ENCODE peak calls at places on chromosomes 12 and 14, in nine cellular contexts. One of them, this sample, is unnamed. For H3K9me3, the result is how much of the 10 kb centered on the place peaks cover.

GRCh38 chr12:105679982-105680381 is 349.5 kb downstream of the C12orf75 start:
- DNase-seq in sigmoid colon: no peak
- DNase-seq in stomach: no peak
- DNase-seq in aorta: no peak
- DNase-seq in CD8-positive, alpha-beta memory T cell: no peak
- DNase-seq in HepG2: no peak
- DNase-seq in right lobe of liver: no peak
- DNase-seq in CD8-positive, alpha-beta T cell: no peak
- DNase-seq in ovary: no peak
- DNase-seq in this sample: no peak

GRCh38 chr12:11581179-11581755 is 68.2 kb upstream of the ETV6 start:
- DNase-seq in aorta: no peak
- DNase-seq in ovary: peak
- DNase-seq in HepG2: peak
- DNase-seq in sigmoid colon: peak
- DNase-seq in right lobe of liver: peak
- DNase-seq in stomach: peak
- DNase-seq in CD8-positive, alpha-beta memory T cell: peak
- DNase-seq in CD8-positive, alpha-beta T cell: peak
- DNase-seq in this sample: peak

GRCh38 chr12:100936661-100937060 is 142.1 kb downstream of the ANO4 start:
- DNase-seq in stomach: no peak
- DNase-seq in HepG2: no peak
- DNase-seq in CD8-positive, alpha-beta T cell: no peak
- DNase-seq in ovary: no peak
- DNase-seq in aorta: no peak
- DNase-seq in CD8-positive, alpha-beta memory T cell: no peak
- DNase-seq in right lobe of liver: no peak
- DNase-seq in sigmoid colon: no peak
- DNase-seq in this sample: no peak

GRCh38 chr14:25042362-25043299 is 7.3 kb downstream of the STXBP6 start:
- DNase-seq in HepG2: peak
- DNase-seq in CD8-positive, alpha-beta memory T cell: no peak
- DNase-seq in ovary: no peak
- DNase-seq in sigmoid colon: no peak
- DNase-seq in right lobe of liver: peak
- DNase-seq in aorta: no peak
- DNase-seq in CD8-positive, alpha-beta T cell: no peak
- DNase-seq in stomach: no peak
- DNase-seq in this sample: peak

GRCh38 chr14:26846388-26846787 is 248.6 kb upstream of the NOVA1 start:
- DNase-seq in HepG2: no peak
- DNase-seq in CD8-positive, alpha-beta T cell: no peak
- DNase-seq in right lobe of liver: no peak
- DNase-seq in aorta: no peak
- DNase-seq in ovary: no peak
- DNase-seq in sigmoid colon: no peak
- DNase-seq in stomach: no peak
- DNase-seq in CD8-positive, alpha-beta memory T cell: no peak
- DNase-seq in this sample: no peak

GRCh38 chr12:42332301-42332894 is 6.4 kb downstream of the PPHLN1 start:
- DNase-seq in right lobe of liver: no peak
- DNase-seq in CD8-positive, alpha-beta T cell: no peak
- DNase-seq in stomach: no peak
- DNase-seq in ovary: no peak
- DNase-seq in HepG2: peak
- DNase-seq in CD8-positive, alpha-beta memory T cell: no peak
- DNase-seq in aorta: no peak
- DNase-seq in sigmoid colon: no peak
- DNase-seq in this sample: peak

GRCh38 chr14:92635031-92635430 is 113.4 kb downstream of the LGMN start:
- DNase-seq in HepG2: no peak
- DNase-seq in CD8-positive, alpha-beta T cell: no peak
- DNase-seq in aorta: no peak
- DNase-seq in CD8-positive, alpha-beta memory T cell: no peak
- DNase-seq in stomach: no peak
- DNase-seq in right lobe of liver: no peak
- DNase-seq in ovary: no peak
- DNase-seq in sigmoid colon: no peak
- DNase-seq in this sample: no peak

GRCh38 chr14:103195828-103196615 is 72.8 kb downstream of the TNFAIP2 start:
- DNase-seq in CD8-positive, alpha-beta memory T cell: no peak
- DNase-seq in aorta: no peak
- DNase-seq in ovary: no peak
- DNase-seq in CD8-positive, alpha-beta T cell: no peak
- DNase-seq in sigmoid colon: peak
- DNase-seq in right lobe of liver: no peak
- DNase-seq in stomach: no peak
- DNase-seq in HepG2: no peak
- DNase-seq in this sample: no peak

DNA sequence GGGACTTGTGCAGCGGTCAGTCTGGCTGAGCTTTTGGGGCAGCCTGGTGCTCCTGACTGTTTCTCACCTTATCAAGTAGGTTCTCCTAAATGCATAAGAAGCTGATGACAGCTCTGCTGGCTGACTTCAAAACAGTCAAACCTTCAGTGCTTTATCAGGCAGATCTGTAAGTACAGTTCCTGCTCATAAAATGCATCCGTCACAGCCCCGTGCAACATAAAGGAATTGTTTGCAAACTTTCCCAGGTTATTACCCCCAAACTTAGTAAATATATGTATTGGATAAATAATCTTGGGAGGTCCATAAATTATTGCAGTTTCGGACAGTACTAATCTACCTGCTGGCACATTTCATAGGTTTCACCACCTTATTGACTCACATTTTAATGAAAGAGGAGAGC is 10.7 kb downstream of the TUNAR start:
- DNase-seq in aorta: no peak
- DNase-seq in stomach: no peak
- DNase-seq in CD8-positive, alpha-beta memory T cell: no peak
- DNase-seq in sigmoid colon: no peak
- DNase-seq in ovary: no peak
- DNase-seq in right lobe of liver: no peak
- DNase-seq in CD8-positive, alpha-beta T cell: no peak
- DNase-seq in HepG2: no peak
- DNase-seq in this sample: no peak
- H3K27ac ChIP-seq in aorta: no peak
- H3K27ac ChIP-seq in stomach: no peak
- H3K27ac ChIP-seq in CD8-positive, alpha-beta memory T cell: no peak
- H3K27ac ChIP-seq in sigmoid colon: no peak
- H3K27ac ChIP-seq in ovary: no peak
- H3K27ac ChIP-seq in right lobe of liver: no peak
- H3K27ac ChIP-seq in CD8-positive, alpha-beta T cell: no peak
- H3K27ac ChIP-seq in HepG2: no peak
- H3K27ac ChIP-seq in this sample: no peak

GRCh38 chr12:1593232-1594044 is 943 bp downstream of the FBXL14 start:
- DNase-seq in CD8-positive, alpha-beta memory T cell: peak
- DNase-seq in CD8-positive, alpha-beta T cell: peak
- DNase-seq in stomach: peak
- DNase-seq in right lobe of liver: peak
- DNase-seq in aorta: peak
- DNase-seq in HepG2: no peak
- DNase-seq in ovary: peak
- DNase-seq in sigmoid colon: peak
- DNase-seq in this sample: peak

GRCh38 chr12:1591029-1591428 is 3.4 kb downstream of the FBXL14 start:
- DNase-seq in stomach: no peak
- DNase-seq in sigmoid colon: no peak
- DNase-seq in ovary: no peak
- DNase-seq in aorta: no peak
- DNase-seq in HepG2: no peak
- DNase-seq in right lobe of liver: no peak
- DNase-seq in CD8-positive, alpha-beta T cell: peak
- DNase-seq in CD8-positive, alpha-beta memory T cell: no peak
- DNase-seq in this sample: no peak

GRCh38 chr12:1590083-1590979 is 4.0 kb downstream of the FBXL14 start:
- DNase-seq in HepG2: no peak
- DNase-seq in sigmoid colon: no peak
- DNase-seq in ovary: no peak
- DNase-seq in CD8-positive, alpha-beta T cell: no peak
- DNase-seq in CD8-positive, alpha-beta memory T cell: no peak
- DNase-seq in stomach: no peak
- DNase-seq in aorta: peak
- DNase-seq in right lobe of liver: no peak
- DNase-seq in this sample: no peak

GRCh38 chr12:1592444-1593231 is 1.7 kb downstream of the FBXL14 start:
- DNase-seq in stomach: no peak
- DNase-seq in sigmoid colon: peak
- DNase-seq in aorta: no peak
- DNase-seq in CD8-positive, alpha-beta T cell: peak
- DNase-seq in ovary: no peak
- DNase-seq in right lobe of liver: no peak
- DNase-seq in HepG2: no peak
- DNase-seq in CD8-positive, alpha-beta memory T cell: peak
- DNase-seq in this sample: peak

GRCh38 chr12:1591543-1591942 is 2.8 kb downstream of the FBXL14 start:
- DNase-seq in stomach: no peak
- DNase-seq in right lobe of liver: no peak
- DNase-seq in sigmoid colon: no peak
- DNase-seq in CD8-positive, alpha-beta T cell: no peak
- DNase-seq in ovary: no peak
- DNase-seq in aorta: no peak
- DNase-seq in HepG2: no peak
- DNase-seq in CD8-positive, alpha-beta memory T cell: no peak
- DNase-seq in this sample: no peak
- H3K4me3 ChIP-seq in stomach: peak
- H3K4me3 ChIP-seq in right lobe of liver: peak
- H3K4me3 ChIP-seq in sigmoid colon: peak
- H3K4me3 ChIP-seq in CD8-positive, alpha-beta T cell: peak
- H3K4me3 ChIP-seq in ovary: peak
- H3K4me3 ChIP-seq in aorta: no peak
- H3K4me3 ChIP-seq in HepG2: no peak
- H3K4me3 ChIP-seq in CD8-positive, alpha-beta memory T cell: peak
- H3K4me3 ChIP-seq in this sample: no peak

GRCh38 chr12:38153737-38154061 is 162.9 kb upstream of the ALG10B start:
- DNase-seq in right lobe of liver: no peak
- DNase-seq in aorta: no peak
- DNase-seq in sigmoid colon: no peak
- DNase-seq in CD8-positive, alpha-beta T cell: no peak
- DNase-seq in HepG2: no peak
- DNase-seq in stomach: no peak
- DNase-seq in ovary: no peak
- DNase-seq in CD8-positive, alpha-beta memory T cell: no peak
- DNase-seq in this sample: no peak

GRCh38 chr12:38152816-38153736 is 163.5 kb upstream of the ALG10B start:
- DNase-seq in CD8-positive, alpha-beta memory T cell: no peak
- DNase-seq in ovary: no peak
- DNase-seq in sigmoid colon: no peak
- DNase-seq in aorta: peak
- DNase-seq in stomach: no peak
- DNase-seq in right lobe of liver: no peak
- DNase-seq in CD8-positive, alpha-beta T cell: no peak
- DNase-seq in HepG2: no peak
- DNase-seq in this sample: no peak

GRCh38 chr12:38155526-38156496 is 160.8 kb upstream of the ALG10B start:
- DNase-seq in CD8-positive, alpha-beta memory T cell: no peak
- DNase-seq in ovary: no peak
- DNase-seq in stomach: no peak
- DNase-seq in right lobe of liver: no peak
- DNase-seq in HepG2: no peak
- DNase-seq in CD8-positive, alpha-beta T cell: no peak
- DNase-seq in aorta: no peak
- DNase-seq in sigmoid colon: peak
- DNase-seq in this sample: no peak

GRCh38 chr12:38155020-38155395 is 161.6 kb upstream of the ALG10B start:
- DNase-seq in CD8-positive, alpha-beta T cell: no peak
- DNase-seq in right lobe of liver: no peak
- DNase-seq in ovary: no peak
- DNase-seq in aorta: no peak
- DNase-seq in stomach: no peak
- DNase-seq in sigmoid colon: no peak
- DNase-seq in CD8-positive, alpha-beta memory T cell: no peak
- DNase-seq in HepG2: no peak
- DNase-seq in this sample: no peak

DNA sequence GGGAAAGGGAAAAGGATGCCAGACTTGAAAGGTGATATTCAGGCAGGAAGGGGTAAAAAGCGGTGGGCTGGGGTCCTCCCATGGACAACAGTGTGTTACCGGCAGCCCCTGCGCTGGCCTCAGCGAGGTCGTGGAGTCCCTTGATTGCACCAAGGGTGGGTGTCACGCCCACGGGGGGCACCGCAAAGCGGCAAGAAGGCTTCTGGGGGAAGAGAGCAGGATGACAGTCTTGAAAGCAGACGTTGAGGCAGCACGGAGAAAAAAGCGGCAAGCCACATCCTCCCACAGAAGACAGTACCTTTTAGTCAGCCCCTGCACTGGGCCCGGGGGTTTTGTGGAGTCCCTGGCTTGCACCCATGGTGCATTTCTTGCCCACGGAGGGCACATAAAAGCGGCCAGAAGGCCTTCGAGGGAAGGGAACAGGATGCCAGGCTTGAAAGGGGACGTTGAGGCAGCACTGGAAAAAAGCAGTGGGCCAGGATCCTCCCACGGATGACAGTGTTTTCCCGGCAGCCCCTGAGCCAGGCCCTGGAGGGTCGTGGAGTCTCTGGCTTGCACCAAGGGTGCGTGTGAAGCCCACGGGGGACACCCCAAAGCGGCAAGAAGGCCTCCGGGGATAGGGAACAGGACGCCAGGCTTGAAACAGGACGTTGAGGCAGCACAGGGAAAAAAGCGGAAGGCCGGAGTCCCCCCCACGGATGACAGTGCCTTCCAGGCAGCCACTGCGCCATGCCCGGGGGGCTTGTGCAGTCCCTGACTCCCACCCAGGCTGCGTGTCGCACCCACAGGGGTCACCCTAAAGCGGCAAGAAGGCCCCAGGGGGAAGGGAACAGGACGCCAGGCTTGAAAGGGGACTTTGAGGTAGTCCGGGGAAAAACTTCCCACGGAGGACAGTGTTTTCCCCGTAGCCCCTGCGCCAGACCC is 162.2 kb upstream of the ALG10B start:
- DNase-seq in HepG2: no peak
- DNase-seq in aorta: no peak
- DNase-seq in right lobe of liver: no peak
- DNase-seq in ovary: no peak
- DNase-seq in CD8-positive, alpha-beta T cell: no peak
- DNase-seq in CD8-positive, alpha-beta memory T cell: no peak
- DNase-seq in sigmoid colon: no peak
- DNase-seq in stomach: no peak
- DNase-seq in this sample: no peak
- H3K9me3 ChIP-seq in HepG2: under half
- H3K9me3 ChIP-seq in aorta: under half
- H3K9me3 ChIP-seq in right lobe of liver: under half
- H3K9me3 ChIP-seq in ovary: under half
- H3K9me3 ChIP-seq in CD8-positive, alpha-beta T cell: under half
- H3K9me3 ChIP-seq in CD8-positive, alpha-beta memory T cell: under half
- H3K9me3 ChIP-seq in sigmoid colon: under half
- H3K9me3 ChIP-seq in stomach: under half
- H3K9me3 ChIP-seq in this sample: under half

GRCh38 chr12:45877069-45877468 is 113.3 kb downstream of the SCAF11 start:
- DNase-seq in stomach: no peak
- DNase-seq in right lobe of liver: no peak
- DNase-seq in CD8-positive, alpha-beta memory T cell: no peak
- DNase-seq in HepG2: no peak
- DNase-seq in aorta: no peak
- DNase-seq in sigmoid colon: no peak
- DNase-seq in CD8-positive, alpha-beta T cell: no peak
- DNase-seq in ovary: no peak
- DNase-seq in this sample: no peak

GRCh38 chr12:45878630-45879255 is 111.6 kb downstream of the SCAF11 start:
- DNase-seq in aorta: no peak
- DNase-seq in CD8-positive, alpha-beta T cell: peak
- DNase-seq in right lobe of liver: no peak
- DNase-seq in ovary: no peak
- DNase-seq in stomach: no peak
- DNase-seq in sigmoid colon: no peak
- DNase-seq in CD8-positive, alpha-beta memory T cell: peak
- DNase-seq in HepG2: no peak
- DNase-seq in this sample: no peak

GRCh38 chr12:45879363-45879895 is 110.9 kb downstream of the SCAF11 start:
- DNase-seq in HepG2: no peak
- DNase-seq in right lobe of liver: no peak
- DNase-seq in CD8-positive, alpha-beta memory T cell: no peak
- DNase-seq in stomach: no peak
- DNase-seq in aorta: no peak
- DNase-seq in sigmoid colon: no peak
- DNase-seq in ovary: no peak
- DNase-seq in CD8-positive, alpha-beta T cell: no peak
- DNase-seq in this sample: no peak
- H3K27ac ChIP-seq in HepG2: no peak
- H3K27ac ChIP-seq in right lobe of liver: no peak
- H3K27ac ChIP-seq in CD8-positive, alpha-beta memory T cell: peak
- H3K27ac ChIP-seq in stomach: no peak
- H3K27ac ChIP-seq in aorta: no peak
- H3K27ac ChIP-seq in sigmoid colon: no peak
- H3K27ac ChIP-seq in ovary: no peak
- H3K27ac ChIP-seq in CD8-positive, alpha-beta T cell: peak
- H3K27ac ChIP-seq in this sample: peak